ENCODE peak calls at places on chromosomes 12 and 14, in nine cellular contexts. R, E, A, W, C, Q, F, D and I are unnamed samples. For H3K4me1, the result is how much of the 10 kb centered on the place peaks cover.

GRCh38 chr12:3289702-3290101 is 201.3 kb upstream of the PRMT8 start:
- DNase-seq in R (no peak), E (no peak), A (no peak), W (no peak), C (no peak), Q (no peak), F (no peak), D (no peak), I (no peak)

GRCh38 chr14:22131749-22132476 is 457.1 kb downstream of the DAD1 start:
- DNase-seq in R (no peak), E (no peak), A (peak), W (peak), C (peak), Q (no peak), F (no peak), D (no peak), I (peak)

GRCh38 chr12:89574736-89575208 is 48.9 kb upstream of the POC1B start:
- DNase-seq in R (no peak), E (peak), A (peak), W (peak), C (peak), Q (no peak), F (no peak), D (peak), I (no peak)

GRCh38 chr12:3536096-3536875 is 45.3 kb downstream of the PRMT8 start:
- DNase-seq in R (no peak), E (no peak), A (no peak), W (no peak), C (peak), Q (peak), F (no peak), D (no peak), I (peak)

GRCh38 chr14:89000007-89000942 is 175.8 kb downstream of the TTC8 start:
- DNase-seq in R (peak), E (no peak), A (peak), W (peak), C (peak), Q (no peak), F (no peak), D (peak), I (peak)

GRCh38 chr12:109995366-109995702 is 834 bp downstream of the GIT2 start:
- DNase-seq in R (no peak), E (no peak), A (no peak), W (no peak), C (no peak), Q (no peak), F (no peak), D (no peak), I (no peak)

GRCh38 chr14:67674480-67675218 is at the start of gene VTI1B:
- DNase-seq in R (peak), E (peak), A (peak), W (peak), C (peak), Q (no peak), F (peak), D (peak), I (peak)

GRCh38 chr12:28083816-28084678 is 106.2 kb upstream of the CCDC91 start:
- DNase-seq in R (no peak), E (no peak), A (no peak), W (no peak), C (no peak), Q (no peak), F (no peak), D (no peak), I (no peak)

GRCh38 chr14:75333523-75334190 is 55.0 kb downstream of the FOS start:
- DNase-seq in R (no peak), E (no peak), A (no peak), W (no peak), C (no peak), Q (no peak), F (no peak), D (no peak), I (no peak)

GRCh38 chr14:54565236-54566151 is 1.4 kb upstream of the SAMD4A start:
- DNase-seq in R (peak), E (peak), A (peak), W (peak), C (peak), Q (no peak), F (peak), D (peak), I (peak)

GRCh38 chr12:67070307-67070600 is 198.9 kb upstream of the CAND1 start:
- DNase-seq in R (no peak), E (no peak), A (peak), W (no peak), C (no peak), Q (no peak), F (no peak), D (no peak), I (no peak)

GRCh38 chr14:74941676-74942097 is 13.7 kb downstream of the PGF start:
- DNase-seq in R (no peak), E (no peak), A (no peak), W (peak), C (no peak), Q (no peak), F (peak), D (peak), I (no peak)

GRCh38 chr14:61372379-61372778 is 51.0 kb downstream of the PRKCH start:
- DNase-seq in R (no peak), E (no peak), A (no peak), W (no peak), C (no peak), Q (no peak), F (no peak), D (no peak), I (no peak)

GRCh38 chr14:51750542-51750941 is 98.8 kb downstream of the FRMD6 start:
- DNase-seq in R (no peak), E (peak), A (peak), W (peak), C (peak), Q (no peak), F (no peak), D (no peak), I (peak)

GRCh38 chr12:6604254-6605029 is 2.7 kb downstream of the CHD4 start:
- DNase-seq in R (no peak), E (no peak), A (no peak), W (no peak), C (no peak), Q (no peak), F (no peak), D (no peak), I (no peak)

GRCh38 chr12:6538420-6539275 is 4.3 kb downstream of the GAPDH start:
- DNase-seq in R (no peak), E (no peak), A (peak), W (peak), C (peak), Q (no peak), F (no peak), D (peak), I (peak)

GRCh38 chr14:33348510-33348909 is 409.8 kb downstream of the NPAS3 start:
- DNase-seq in R (no peak), E (no peak), A (no peak), W (no peak), C (no peak), Q (no peak), F (no peak), D (no peak), I (no peak)

GRCh38 chr12:31466768-31467167 is 124.2 kb downstream of the DENND5B start:
- DNase-seq in R (no peak), E (no peak), A (no peak), W (no peak), C (no peak), Q (no peak), F (no peak), D (peak), I (no peak)

GRCh38 chr14:61421212-61421923 is 100.0 kb downstream of the PRKCH start:
- DNase-seq in R (no peak), E (no peak), A (no peak), W (no peak), C (peak), Q (no peak), F (no peak), D (no peak), I (no peak)

GRCh38 chr14:47194051-47194450 is 481.4 kb downstream of the MDGA2 start:
- DNase-seq in R (no peak), E (no peak), A (no peak), W (peak), C (no peak), Q (no peak), F (no peak), D (peak), I (no peak)

GRCh38 chr12:57152408-57153038 is 5.1 kb upstream of the LRP1-AS start:
- DNase-seq in R (no peak), E (no peak), A (no peak), W (no peak), C (no peak), Q (no peak), F (peak), D (peak), I (no peak)

GRCh38 chr12:102948941-102949352 is 8.5 kb upstream of the ASCL1 start:
- DNase-seq in R (peak), E (peak), A (peak), W (peak), C (peak), Q (no peak), F (peak), D (no peak), I (peak)

GRCh38 chr14:30961330-30961729 is 64.1 kb upstream of the AP4S1 start:
- DNase-seq in R (no peak), E (no peak), A (no peak), W (no peak), C (no peak), Q (no peak), F (no peak), D (no peak), I (no peak)

GRCh38 chr14:30957813-30958370 is 67.6 kb upstream of the AP4S1 start:
- DNase-seq in R (peak), E (no peak), A (no peak), W (no peak), C (no peak), Q (no peak), F (no peak), D (no peak), I (no peak)

GRCh38 chr14:30958555-30959407 is 66.7 kb upstream of the AP4S1 start:
- DNase-seq in R (no peak), E (no peak), A (no peak), W (no peak), C (no peak), Q (no peak), F (no peak), D (no peak), I (no peak)

DNA sequence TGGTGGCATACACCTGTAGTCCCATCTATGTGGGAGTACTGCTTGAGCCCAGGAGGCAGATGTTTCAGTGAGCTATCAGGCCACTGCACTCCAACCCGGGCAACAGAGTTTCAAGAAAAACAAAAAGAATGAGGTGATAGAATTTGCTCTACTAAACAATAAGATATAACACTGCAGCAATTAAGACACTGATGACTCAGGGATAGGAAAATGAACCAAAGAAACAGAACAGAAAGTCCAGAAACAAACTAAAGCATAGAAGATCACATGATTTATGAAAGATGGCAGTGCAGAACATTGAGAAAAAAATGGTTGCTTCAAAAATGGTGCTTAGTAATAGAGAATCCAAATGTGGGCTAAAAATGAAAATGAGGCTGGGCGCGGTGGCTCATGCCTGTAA is 65.2 kb upstream of the AP4S1 start:
- DNase-seq in R (no peak), E (no peak), A (no peak), W (no peak), C (no peak), Q (no peak), F (no peak), D (no peak), I (no peak)
- H3K27ac ChIP-seq in R (no peak), E (no peak), A (no peak), W (no peak), C (no peak), Q (no peak), F (no peak), D (no peak), I (no peak)

DNA sequence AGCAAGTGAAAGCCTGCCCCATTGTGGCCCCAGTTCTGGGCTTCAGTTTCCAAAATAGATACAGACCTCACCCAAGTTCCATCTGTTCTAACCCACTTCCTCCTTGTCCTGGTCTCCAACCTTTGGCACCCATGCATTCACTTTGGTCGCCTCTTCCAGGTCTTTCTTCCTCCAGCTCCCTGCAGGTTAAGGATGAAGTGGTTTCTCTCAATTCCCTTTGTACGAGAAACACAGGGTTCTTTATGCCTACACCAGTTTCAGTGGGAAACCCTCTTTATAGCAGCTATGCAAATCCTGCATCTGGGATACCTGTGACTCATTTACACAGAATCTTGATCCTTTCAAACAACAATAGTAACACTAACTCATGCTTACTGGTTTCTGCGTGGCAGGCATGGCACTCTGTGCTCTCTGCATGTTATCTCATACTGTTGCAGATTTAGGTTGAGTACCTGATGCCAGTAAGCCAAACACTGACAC is 110.6 kb upstream of the AMIGO2 start:
- DNase-seq in R (no peak), E (no peak), A (peak), W (no peak), C (peak), Q (no peak), F (no peak), D (peak), I (no peak)
- H3K4me1 ChIP-seq in R (under half), E (under half), A (under half), W (under half), C (under half), Q (under half), F (under half), D (under half), I (under half)

DNA sequence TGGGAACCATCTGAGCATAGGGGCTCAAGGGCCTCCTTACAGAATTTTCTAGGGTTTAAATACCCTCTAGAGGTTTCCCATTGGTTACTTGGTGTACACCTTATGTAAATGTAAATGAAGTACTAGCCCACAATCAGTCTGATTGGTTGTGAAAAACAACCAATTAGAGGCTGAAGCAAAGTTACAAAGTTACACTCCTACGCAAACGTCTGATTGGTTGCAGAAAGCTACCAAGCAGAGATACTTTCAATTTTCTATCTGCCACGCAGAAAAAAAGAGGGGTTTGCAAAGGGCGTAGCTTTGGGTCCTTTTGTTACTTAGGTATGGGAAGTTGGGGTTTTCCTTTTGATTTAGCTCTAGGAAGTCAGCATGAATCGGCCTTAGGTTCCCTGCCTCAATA is 1.8 kb upstream of the TMEM19 start:
- DNase-seq in R (no peak), E (no peak), A (peak), W (no peak), C (no peak), Q (no peak), F (no peak), D (no peak), I (no peak)
- H3K27ac ChIP-seq in R (no peak), E (no peak), A (no peak), W (no peak), C (no peak), Q (no peak), F (no peak), D (no peak), I (no peak)

GRCh38 chr12:49684310-49684854 is 22.8 kb downstream of the FMNL3 start:
- DNase-seq in R (no peak), E (no peak), A (no peak), W (no peak), C (no peak), Q (no peak), F (no peak), D (no peak), I (no peak)
- H3K4me1 ChIP-seq in R (under half), E (under half), A (under half), W (under half), C (under half), Q (under half), F (under half), D (under half), I (under half)

GRCh38 chr12:16291032-16291431 is 13.5 kb upstream of the SLC15A5 start:
- DNase-seq in R (no peak), E (no peak), A (no peak), W (no peak), C (no peak), Q (no peak), F (no peak), D (no peak), I (no peak)
- H3K27ac ChIP-seq in R (no peak), E (no peak), A (no peak), W (no peak), C (no peak), Q (no peak), F (no peak), D (no peak), I (no peak)

GRCh38 chr12:16920451-16920850 is 314.5 kb upstream of the LMO3 start:
- DNase-seq in R (no peak), E (no peak), A (peak), W (no peak), C (no peak), Q (no peak), F (no peak), D (no peak), I (no peak)
- H3K4me1 ChIP-seq in R (under half), E (under half), A (under half), W (under half), C (under half), Q (under half), F (under half), D (under half), I (under half)

GRCh38 chr12:108644743-108645120 is 11.0 kb upstream of the SELPLG start:
- DNase-seq in R (no peak), E (no peak), A (no peak), W (no peak), C (no peak), Q (no peak), F (no peak), D (no peak), I (peak)

GRCh38 chr12:108645686-108646596 is 12.2 kb upstream of the SELPLG start:
- DNase-seq in R (no peak), E (no peak), A (no peak), W (no peak), C (peak), Q (no peak), F (no peak), D (no peak), I (peak)

GRCh38 chr12:108642899-108643654 is 9.4 kb upstream of the SELPLG start:
- DNase-seq in R (no peak), E (no peak), A (no peak), W (no peak), C (no peak), Q (no peak), F (no peak), D (no peak), I (no peak)

GRCh38 chr12:108642269-108642870 is 8.7 kb upstream of the SELPLG start:
- DNase-seq in R (no peak), E (no peak), A (no peak), W (no peak), C (peak), Q (no peak), F (no peak), D (no peak), I (no peak)

DNA sequence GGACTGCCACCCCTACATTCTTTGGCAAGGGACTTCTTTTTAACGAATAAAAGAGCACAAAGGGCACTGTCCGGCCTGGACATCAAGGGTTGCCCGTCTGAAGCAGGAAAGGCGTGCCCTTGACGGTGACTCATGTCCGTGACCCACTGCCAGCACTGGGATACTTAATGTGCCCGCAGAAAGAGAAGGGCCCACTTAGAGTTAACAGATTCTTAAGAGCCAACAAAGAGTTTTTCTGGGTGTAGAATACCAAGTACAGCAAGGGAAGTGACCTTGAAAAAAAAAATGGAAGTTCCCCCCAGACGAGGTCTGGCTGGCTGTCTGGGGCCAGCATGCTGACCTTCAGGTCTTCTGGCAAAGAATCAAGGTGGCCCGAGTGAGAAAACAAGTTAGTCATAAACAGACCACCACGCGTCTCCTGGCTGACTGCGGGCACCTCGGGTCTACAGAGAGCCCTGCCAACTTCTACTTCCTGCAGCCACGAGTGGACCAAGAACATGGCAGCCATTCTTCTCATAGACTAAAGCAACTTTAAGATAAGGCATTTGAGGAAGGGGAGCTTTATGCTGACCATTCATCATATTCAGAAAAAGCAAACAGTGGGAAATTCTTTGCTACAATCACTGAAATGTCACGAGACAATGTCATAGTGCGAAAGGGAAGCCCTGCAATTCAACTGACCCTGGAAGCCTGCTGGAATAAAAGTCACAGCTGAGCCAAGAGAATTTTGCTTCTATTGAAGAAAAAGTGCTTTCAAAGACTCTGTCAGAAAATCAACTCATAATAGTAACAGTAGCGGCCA is 10.4 kb upstream of the SELPLG start:
- DNase-seq in R (no peak), E (no peak), A (no peak), W (no peak), C (peak), Q (no peak), F (no peak), D (peak), I (peak)
- H3K27ac ChIP-seq in R (no peak), E (peak), A (no peak), W (no peak), C (no peak), Q (no peak), F (peak), D (peak), I (no peak)

DNA sequence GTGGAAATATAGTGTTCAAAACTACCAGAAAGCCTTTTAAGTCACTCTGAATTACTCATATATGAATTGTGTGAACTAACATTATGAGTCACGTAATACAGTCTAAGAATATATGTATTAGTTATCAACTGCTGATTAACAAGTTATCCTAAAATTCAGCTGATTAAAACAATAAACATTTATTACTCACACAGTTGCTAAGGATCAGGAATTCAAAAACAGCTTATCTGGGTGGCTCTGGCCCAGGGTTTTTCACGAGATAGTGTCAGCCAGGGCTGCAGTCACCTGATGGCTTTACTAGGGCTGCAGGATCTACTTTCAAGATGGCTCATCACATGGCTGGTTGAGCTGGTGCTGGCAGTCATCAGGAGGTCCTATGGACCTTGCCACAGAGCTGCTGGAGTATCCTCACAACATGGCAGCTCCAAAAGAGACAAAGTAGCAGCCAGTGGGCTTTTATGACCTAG is 36.5 kb downstream of the CORO1C start:
- DNase-seq in R (no peak), E (no peak), A (peak), W (no peak), C (no peak), Q (no peak), F (no peak), D (peak), I (no peak)
- H3K4me1 ChIP-seq in R (under half), E (under half), A (under half), W (under half), C (under half), Q (half or more), F (under half), D (half or more), I (under half)